ENCODE peak calls at places on chromosomes 3 and 15, in eight cellular contexts. B is pancreas, Q is upper lobe of right lung, L is astrocyte of the spinal cord, U is neuronal stem cell, O is NT2/D1, G is thyroid gland, D is fibroblast of lung. N is an unnamed sample.

GRCh38 chr3:98013428-98014349 is 21.4 kb downstream of the GABRR3 start:
- DNase-seq in B (no peak), Q (no peak), L (no peak), U (no peak), O (no peak), G (no peak), D (peak), N (peak)

GRCh38 chr3:52782412-52783210 is 5.2 kb downstream of the ITIH1 start:
- DNase-seq in B (no peak), Q (peak), L (no peak), U (no peak), O (no peak), G (no peak), D (no peak), N (no peak)

GRCh38 chr15:89129123-89129815 is 41.0 kb downstream of the ABHD2 start:
- DNase-seq in B (peak), Q (peak), L (no peak), U (no peak), O (peak), G (peak), D (peak), N (peak)

GRCh38 chr3:23113455-23114171 is 89.5 kb upstream of the UBE2E2 start:
- DNase-seq in B (no peak), Q (no peak), L (peak), U (no peak), O (no peak), G (no peak), D (peak), N (peak)

GRCh38 chr15:66746231-66746605 is 44.2 kb downstream of the SMAD6 start:
- DNase-seq in B (no peak), Q (no peak), L (no peak), U (no peak), O (no peak), G (no peak), D (no peak), N (no peak)

GRCh38 chr15:75153084-75153483 is 48.6 kb upstream of the C15orf39 start:
- DNase-seq in B (no peak), Q (no peak), L (no peak), U (no peak), O (no peak), G (no peak), D (peak), N (no peak)

GRCh38 chr3:64008952-64009351 is 14.3 kb downstream of the PSMD6 start:
- DNase-seq in B (no peak), Q (no peak), L (peak), U (no peak), O (no peak), G (no peak), D (peak), N (no peak)

GRCh38 chr3:4977001-4977888 is 2.0 kb upstream of the BHLHE40 start:
- DNase-seq in B (peak), Q (peak), L (peak), U (no peak), O (no peak), G (peak), D (peak), N (peak)

GRCh38 chr3:46293991-46294833 is 52.0 kb downstream of the CCR3 start:
- DNase-seq in B (no peak), Q (no peak), L (no peak), U (no peak), O (no peak), G (no peak), D (no peak), N (no peak)

GRCh38 chr3:141876891-141877561 is 583 bp downstream of the ATP1B3 start:
- DNase-seq in B (peak), Q (peak), L (peak), U (peak), O (no peak), G (peak), D (peak), N (peak)

GRCh38 chr3:17407576-17407975 is 334.9 kb downstream of the TBC1D5 start:
- DNase-seq in B (no peak), Q (no peak), L (no peak), U (no peak), O (no peak), G (no peak), D (no peak), N (no peak)

GRCh38 chr3:88678747-88679146 is 428.7 kb upstream of the EPHA3 start:
- DNase-seq in B (no peak), Q (no peak), L (no peak), U (no peak), O (no peak), G (no peak), D (no peak), N (no peak)

GRCh38 chr3:195859846-195860411 is 48.2 kb upstream of the MUC4 start:
- DNase-seq in B (no peak), Q (no peak), L (no peak), U (no peak), O (peak), G (no peak), D (no peak), N (no peak)

GRCh38 chr15:34158355-34158754 is 51.5 kb downstream of the KATNBL1 start:
- DNase-seq in B (no peak), Q (no peak), L (no peak), U (no peak), O (no peak), G (no peak), D (no peak), N (no peak)

GRCh38 chr3:128703561-128703960 is 22.4 kb upstream of the RAB7A start:
- DNase-seq in B (no peak), Q (peak), L (no peak), U (no peak), O (no peak), G (peak), D (no peak), N (no peak)

GRCh38 chr3:153439780-153440179 is 277.8 kb downstream of the RAP2B start:
- DNase-seq in B (no peak), Q (no peak), L (no peak), U (no peak), O (no peak), G (no peak), D (no peak), N (peak)

GRCh38 chr15:83565553-83566159 is 88.3 kb upstream of the ADAMTSL3 start:
- DNase-seq in B (no peak), Q (no peak), L (peak), U (peak), O (peak), G (no peak), D (peak), N (peak)

GRCh38 chr3:64935995-64936394 is 248.2 kb upstream of the ADAMTS9 start:
- DNase-seq in B (no peak), Q (no peak), L (no peak), U (no peak), O (no peak), G (no peak), D (no peak), N (peak)

GRCh38 chr15:57028176-57028575 is 109.7 kb downstream of the TCF12 start:
- DNase-seq in B (no peak), Q (no peak), L (no peak), U (no peak), O (no peak), G (no peak), D (no peak), N (no peak)

GRCh38 chr3:100289339-100289738 is 28.5 kb downstream of the TBC1D23 start:
- DNase-seq in B (no peak), Q (no peak), L (no peak), U (no peak), O (no peak), G (no peak), D (no peak), N (no peak)

GRCh38 chr3:173632945-173633344 is 235.4 kb downstream of the NLGN1 start:
- DNase-seq in B (no peak), Q (no peak), L (no peak), U (no peak), O (no peak), G (no peak), D (no peak), N (no peak)

GRCh38 chr15:75049392-75049791 is 26.0 kb downstream of the PPCDC start:
- DNase-seq in B (peak), Q (peak), L (peak), U (no peak), O (no peak), G (peak), D (peak), N (no peak)

GRCh38 chr3:71486831-71487230 is 96.7 kb downstream of the FOXP1 start:
- DNase-seq in B (no peak), Q (no peak), L (no peak), U (no peak), O (no peak), G (no peak), D (no peak), N (no peak)

GRCh38 chr15:57440799-57441198 is 64.5 kb downstream of the CGNL1 start:
- DNase-seq in B (no peak), Q (no peak), L (peak), U (no peak), O (no peak), G (no peak), D (peak), N (no peak)

GRCh38 chr15:77040673-77041072 is 30.2 kb downstream of the TSPAN3 start:
- DNase-seq in B (no peak), Q (no peak), L (no peak), U (no peak), O (no peak), G (no peak), D (no peak), N (no peak)

GRCh38 chr3:196997311-196997710 is 28.7 kb upstream of the PIGZ start:
- DNase-seq in B (no peak), Q (peak), L (no peak), U (no peak), O (no peak), G (no peak), D (no peak), N (no peak)

GRCh38 chr3:184261270-184262165 is at the start of gene CAMK2N2:
- DNase-seq in B (peak), Q (peak), L (peak), U (peak), O (no peak), G (peak), D (peak), N (peak)

GRCh38 chr15:31096563-31096962 is 5.0 kb downstream of the TRPM1 start:
- DNase-seq in B (no peak), Q (no peak), L (no peak), U (no peak), O (no peak), G (no peak), D (no peak), N (no peak)

GRCh38 chr3:73925045-73925444 is 300.3 kb upstream of the PDZRN3 start:
- DNase-seq in B (no peak), Q (no peak), L (no peak), U (no peak), O (no peak), G (no peak), D (no peak), N (no peak)

GRCh38 chr3:30843950-30844349 is 50.5 kb downstream of the GADL1 start:
- DNase-seq in B (no peak), Q (no peak), L (no peak), U (no peak), O (no peak), G (no peak), D (no peak), N (no peak)

GRCh38 chr3:43389388-43390254 is 103.3 kb downstream of the SNRK start:
- DNase-seq in B (peak), Q (no peak), L (peak), U (no peak), O (no peak), G (peak), D (peak), N (peak)

GRCh38 chr15:93028632-93029612 is 60.1 kb downstream of the RGMA start:
- DNase-seq in B (peak), Q (peak), L (peak), U (no peak), O (no peak), G (peak), D (peak), N (peak)

GRCh38 chr3:198113219-198114053 is 153.4 kb downstream of the LMLN start:
- DNase-seq in B (no peak), Q (no peak), L (no peak), U (no peak), O (no peak), G (peak), D (peak), N (peak)

GRCh38 chr15:51390932-51391432 is 49.5 kb downstream of the GLDN start:
- DNase-seq in B (no peak), Q (no peak), L (peak), U (peak), O (peak), G (no peak), D (no peak), N (no peak)

GRCh38 chr3:107421170-107421792 is 44.0 kb downstream of the CCDC54 start:
- DNase-seq in B (no peak), Q (no peak), L (peak), U (peak), O (no peak), G (peak), D (peak), N (peak)

DNA sequence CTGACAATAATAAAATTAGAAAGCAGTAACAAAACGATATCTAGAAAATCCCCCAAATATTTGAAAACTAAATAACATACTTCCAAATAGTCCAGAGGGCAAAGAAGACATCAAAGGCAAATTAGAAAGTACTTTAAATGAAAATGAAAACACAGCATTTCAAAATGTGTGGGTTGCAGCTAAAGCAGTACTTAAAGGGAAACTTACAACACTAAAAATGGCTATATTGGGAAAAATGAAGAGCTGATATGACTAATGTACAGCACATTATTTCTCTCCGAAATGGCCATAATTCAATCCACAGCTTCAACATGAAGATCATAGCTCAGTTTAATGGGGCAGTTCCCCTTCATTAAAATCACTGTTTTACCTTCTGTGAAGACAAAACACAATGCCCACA is 71.9 kb downstream of the FBXL22 start:
- DNase-seq in B (no peak), Q (no peak), L (no peak), U (no peak), O (no peak), G (no peak), D (no peak), N (no peak)
- H3K4me3 ChIP-seq in B (no peak), Q (no peak), L (no peak), U (no peak), O (no peak), G (no peak), D (no peak), N (no peak)

GRCh38 chr15:40358492-40359353 is 704 bp downstream of the DISP2 start:
- DNase-seq in B (no peak), Q (no peak), L (no peak), U (no peak), O (no peak), G (no peak), D (no peak), N (no peak)
- H3K4me3 ChIP-seq in B (peak), Q (peak), L (peak), U (peak), O (peak), G (peak), D (peak), N (peak)

GRCh38 chr3:37321863-37322262 is 147.5 kb upstream of the LRRFIP2 start:
- DNase-seq in B (no peak), Q (no peak), L (no peak), U (no peak), O (no peak), G (no peak), D (no peak), N (no peak)
- H3K4me3 ChIP-seq in B (no peak), Q (no peak), L (no peak), U (no peak), O (no peak), G (peak), D (no peak), N (no peak)

DNA sequence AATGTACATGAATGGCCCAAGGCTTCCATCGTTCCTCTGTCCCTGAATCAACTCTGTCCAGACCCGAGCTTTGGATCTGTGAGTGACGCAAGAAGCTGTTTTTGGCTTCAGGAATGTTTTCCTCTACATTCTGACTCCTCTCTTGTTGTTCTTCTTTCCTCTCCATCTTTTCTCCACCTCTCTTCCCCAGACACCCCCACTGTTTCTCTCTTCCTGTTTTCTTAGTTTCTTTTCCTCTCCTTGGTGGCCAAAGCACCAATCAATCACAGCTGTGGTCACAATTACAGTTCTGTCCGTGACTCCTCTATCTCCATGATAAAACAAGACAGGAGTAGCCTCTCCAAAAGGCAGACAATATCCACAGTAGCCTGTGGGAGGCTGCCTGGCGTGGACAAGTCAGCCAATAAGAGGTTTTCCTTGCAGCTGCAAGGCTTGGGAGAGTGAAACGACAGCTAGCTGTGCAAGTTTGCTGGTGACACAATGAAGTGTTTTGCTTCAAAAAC is 4.9 kb upstream of the TMEM212 start:
- DNase-seq in B (no peak), Q (no peak), L (peak), U (no peak), O (peak), G (no peak), D (peak), N (no peak)
- H3K4me3 ChIP-seq in B (no peak), Q (peak), L (peak), U (no peak), O (no peak), G (no peak), D (peak), N (no peak)

N was measured in epithelial cell of esophagus.